ENCODE peak calls at places on chromosome 2, in six cellular contexts. Z, P, O, N, T and D are unnamed samples.

GRCh38 chr2:168751104-168751768 is 51.2 kb upstream of the NOSTRIN start:
- DNase-seq in T (no peak), O (no peak), N (no peak), P (peak; percentile 19), Z (peak; percentile 67), D (peak; percentile 3)

GRCh38 chr2:120326048-120326447 is 19.9 kb upstream of the INHBB start:
- DNase-seq in N (no peak), Z (no peak), O (no peak), P (no peak), T (no peak), D (no peak)

GRCh38 chr2:130261970-130262760 is 63.9 kb upstream of the TUBA3E start:
- DNase-seq in Z (no peak), T (no peak), P (no peak), O (peak; percentile 36), N (no peak), D (no peak)

GRCh38 chr2:173667415-173667814 is 297.8 kb downstream of the SP3 start:
- DNase-seq in T (no peak), P (no peak), Z (no peak), O (peak; percentile 53), N (peak; percentile 10), D (no peak)

GRCh38 chr2:184091456-184091855 is 506.9 kb upstream of the ZNF804A start:
- DNase-seq in O (no peak), T (no peak), N (no peak), P (no peak), Z (no peak), D (no peak)

GRCh38 chr2:68196120-68196716 is 38.5 kb downstream of the PNO1 start:
- DNase-seq in N (no peak), Z (peak; percentile 52), P (no peak), T (no peak), O (peak; percentile 80), D (no peak)

GRCh38 chr2:240402566-240403295 is 32.7 kb upstream of the GPC1 start:
- DNase-seq in T (no peak), Z (no peak), O (no peak), N (no peak), P (no peak), D (no peak)

GRCh38 chr2:129892360-129892759 is 87.1 kb upstream of the RAB6C start:
- DNase-seq in N (no peak), P (no peak), O (no peak), Z (no peak), T (no peak), D (no peak)

GRCh38 chr2:173955867-173956266 is 9.3 kb downstream of the SP3 start:
- DNase-seq in N (no peak), Z (no peak), O (no peak), P (no peak), T (no peak), D (no peak)

GRCh38 chr2:205574041-205574440 is 108.3 kb upstream of the NRP2 start:
- DNase-seq in N (no peak), P (no peak), T (no peak), O (no peak), Z (no peak), D (no peak)

GRCh38 chr2:156320491-156320896 is 12.0 kb downstream of the NR4A2 start:
- DNase-seq in T (no peak), Z (no peak), P (peak; percentile 14), O (peak; percentile 54), N (no peak), D (no peak)

GRCh38 chr2:85888020-85888744 is 608 bp downstream of the ST3GAL5 start:
- DNase-seq in O (peak; percentile 46), T (no peak), P (peak; percentile 34), N (no peak), Z (peak; percentile 40), D (peak; percentile 25)

GRCh38 chr2:191304939-191305875 is 60.0 kb downstream of the MYO1B start:
- DNase-seq in T (no peak), O (no peak), P (no peak), N (no peak), Z (no peak), D (no peak)

GRCh38 chr2:196660264-196660663 is 20.7 kb downstream of the CCDC150 start:
- DNase-seq in P (no peak), T (no peak), N (no peak), Z (no peak), O (peak; percentile 92), D (no peak)

GRCh38 chr2:135885709-135886108 is 9.5 kb upstream of the MCM6 start:
- DNase-seq in P (no peak), O (no peak), T (no peak), Z (no peak), N (no peak), D (no peak)

GRCh38 chr2:15993666-15994065 is 53.3 kb downstream of the MYCN start:
- DNase-seq in P (no peak), O (no peak), T (no peak), Z (no peak), N (no peak), D (no peak)

GRCh38 chr2:226445216-226445861 is 354.3 kb downstream of the IRS1 start:
- DNase-seq in N (no peak), T (no peak), O (no peak), P (no peak), Z (no peak), D (no peak)

GRCh38 chr2:239533917-239534316 is 133.1 kb upstream of the HDAC4 start:
- DNase-seq in N (no peak), O (no peak), T (no peak), P (no peak), Z (no peak), D (no peak)

GRCh38 chr2:95029898-95030341 is 4.4 kb downstream of the MAL start:
- DNase-seq in Z (no peak), O (no peak), T (no peak), N (no peak), P (no peak), D (no peak)

GRCh38 chr2:58155160-58155778 is 85.9 kb downstream of the FANCL start:
- DNase-seq in P (no peak), T (no peak), Z (no peak), O (no peak), N (no peak), D (no peak)

GRCh38 chr2:157903051-157903625 is 27.0 kb upstream of the ACVR1 start:
- DNase-seq in P (no peak), Z (no peak), T (no peak), N (no peak), O (no peak), D (no peak)

GRCh38 chr2:216700088-216700567 is 4.8 kb upstream of the IGFBP5 start:
- DNase-seq in P (no peak), N (no peak), T (no peak), O (no peak), Z (no peak), D (no peak)

GRCh38 chr2:73894475-73894850 is 1.7 kb downstream of the ACTG2 start:
- DNase-seq in P (no peak), T (no peak), Z (no peak), O (no peak), N (no peak), D (no peak)

GRCh38 chr2:237675326-237675725 is 47.9 kb downstream of the LRRFIP1 start:
- DNase-seq in N (no peak), P (no peak), O (no peak), Z (no peak), T (no peak), D (no peak)

GRCh38 chr2:120526997-120527945 is 181.3 kb downstream of the INHBB start:
- DNase-seq in N (no peak), Z (no peak), T (no peak), P (no peak), O (no peak), D (no peak)

GRCh38 chr2:239329284-239329971 is 71.4 kb downstream of the HDAC4 start:
- DNase-seq in Z (no peak), T (no peak), P (no peak), O (no peak), N (no peak), D (no peak)

GRCh38 chr2:58757971-58758370 is 516.8 kb upstream of the FANCL start:
- DNase-seq in T (no peak), P (no peak), N (no peak), Z (no peak), O (no peak), D (no peak)

GRCh38 chr2:159755788-159756187 is 42.2 kb downstream of the CD302 start:
- DNase-seq in T (no peak), P (no peak), O (peak; percentile 79), Z (no peak), N (peak; percentile 75), D (no peak)

GRCh38 chr2:27735263-27735904 is 36.1 kb upstream of the MRPL33 start:
- DNase-seq in Z (peak; percentile 30), O (peak; percentile 31), N (no peak), P (no peak), T (peak; percentile 41), D (peak; percentile 41)

GRCh38 chr2:3480352-3481010 is 38.9 kb downstream of the ADI1 start:
- DNase-seq in Z (no peak), O (no peak), T (no peak), N (no peak), P (no peak), D (no peak)